ENCODE peak calls at places on chromosomes 4 and X, in five cellular contexts. N, M, V, C and E are unnamed samples.

GRCh38 chr4:117560329-117560728 is 474.0 kb upstream of the NDST3 start:
- DNase-seq in N (no peak), M (peak), V (no peak), C (peak), E (no peak)

GRCh38 chr4:119228406-119228805 is 15.9 kb downstream of the USP53 start:
- DNase-seq in N (no peak), M (no peak), V (no peak), C (no peak), E (no peak)

GRCh38 chr4:181564616-181565015 is 678.6 kb upstream of the TENM3 start:
- DNase-seq in N (no peak), M (no peak), V (no peak), C (no peak), E (no peak)

GRCh38 chrX:18360867-18361266 is 6.4 kb upstream of the SCML2 start:
- DNase-seq in N (no peak), M (no peak), V (no peak), C (no peak), E (no peak)

GRCh38 chr4:118417325-118417724 is 64.5 kb upstream of the PRSS12 start:
- DNase-seq in N (no peak), M (no peak), V (no peak), C (peak), E (no peak)

GRCh38 chr4:177005801-177006230 is 213.1 kb upstream of the VEGFC start:
- DNase-seq in N (no peak), M (no peak), V (no peak), C (no peak), E (no peak)

GRCh38 chr4:86055898-86056297 is 304.0 kb downstream of the MAPK10 start:
- DNase-seq in N (no peak), M (no peak), V (no peak), C (peak), E (peak)

GRCh38 chrX:12962041-12962504 is 12.8 kb upstream of the TMSB4X start:
- DNase-seq in N (no peak), M (no peak), V (no peak), C (no peak), E (no peak)

GRCh38 chr4:57190651-57191481 is 80.7 kb upstream of the IGFBP7 start:
- DNase-seq in N (no peak), M (no peak), V (no peak), C (no peak), E (peak)

GRCh38 chr4:112747035-112747434 is 110.1 kb downstream of the LARP7 start:
- DNase-seq in N (no peak), M (no peak), V (no peak), C (no peak), E (no peak)

GRCh38 chr4:126137782-126138170 is 823.0 kb downstream of the FAT4 start:
- DNase-seq in N (no peak), M (no peak), V (no peak), C (no peak), E (no peak)

GRCh38 chrX:23699636-23700194 is 32.4 kb downstream of the PRDX4 start:
- DNase-seq in N (no peak), M (peak), V (no peak), C (no peak), E (peak)

GRCh38 chr4:24197891-24198290 is 308.0 kb upstream of the PPARGC1A start:
- DNase-seq in N (no peak), M (no peak), V (no peak), C (no peak), E (no peak)

GRCh38 chrX:119410027-119410819 is 11.1 kb downstream of the SLC25A43 start:
- DNase-seq in N (no peak), M (no peak), V (no peak), C (peak), E (peak)

GRCh38 chr4:73727685-73728084 is 12.7 kb upstream of the CXCL8 start:
- DNase-seq in N (no peak), M (no peak), V (no peak), C (no peak), E (peak)

GRCh38 chr4:63578383-63578782 is 830.9 kb downstream of the TECRL start:
- DNase-seq in N (no peak), M (no peak), V (no peak), C (no peak), E (no peak)

GRCh38 chrX:24014388-24015018 is 12.5 kb downstream of the KLHL15 start:
- DNase-seq in N (no peak), M (no peak), V (no peak), C (no peak), E (peak)

GRCh38 chr4:156781852-156782251 is 189.7 kb downstream of the PDGFC start:
- DNase-seq in N (no peak), M (no peak), V (no peak), C (peak), E (no peak)